ENCODE peak calls at places on chromosomes 16 and 17, in six cellular contexts. G is stomach; N is astrocyte of the spinal cord; U is GM12878; E is CD8-positive, alpha-beta T cell; Z is fibroblast of lung. B is an unnamed sample.

GRCh38 chr16:52256310-52257078 is 290.4 kb downstream of the TOX3 start:
- DNase-seq in U (no peak), G (no peak), N (no peak), Z (no peak), E (no peak), B (no peak)

GRCh38 chr17:48910370-48910769 is 2.2 kb downstream of the UBE2Z start:
- DNase-seq in U (no peak), G (no peak), Z (no peak), E (no peak), N (no peak), B (no peak)

GRCh38 chr17:12342609-12343248 is 322.1 kb downstream of the MAP2K4 start:
- DNase-seq in G (peak), N (no peak), U (no peak), E (no peak), Z (no peak), B (peak)

GRCh38 chr17:28147026-28147425 is 104.5 kb downstream of the NLK start:
- DNase-seq in Z (peak), E (no peak), N (no peak), U (no peak), G (no peak), B (no peak)

GRCh38 chr16:31071861-31072260 is 2.2 kb downstream of the ZNF668 start:
- DNase-seq in N (peak), U (no peak), G (no peak), Z (peak), E (no peak), B (peak)

GRCh38 chr17:83203073-83203471 is 123.7 kb downstream of the METRNL start:
- DNase-seq in E (no peak), N (peak), U (no peak), Z (peak), G (peak), B (no peak)

GRCh38 chr17:35056013-35056412 is 7.5 kb downstream of the RFFL start:
- DNase-seq in Z (no peak), U (no peak), E (no peak), N (no peak), G (no peak), B (no peak)

GRCh38 chr17:49361129-49361901 is 735 bp downstream of the ZNF652 start:
- DNase-seq in N (peak), E (peak), U (peak), G (peak), Z (peak), B (peak)

GRCh38 chr16:2335286-2335895 is 5.1 kb downstream of the ABCA3 start:
- DNase-seq in Z (no peak), G (no peak), E (no peak), N (no peak), U (no peak), B (no peak)

GRCh38 chr17:49598918-49599317 is 23.2 kb downstream of the NXPH3 start:
- DNase-seq in G (no peak), E (no peak), N (no peak), Z (no peak), U (no peak), B (no peak)

GRCh38 chr17:53626286-53626685 is 196.4 kb upstream of the KIF2B start:
- DNase-seq in U (no peak), Z (peak), E (no peak), G (no peak), N (peak), B (no peak)

GRCh38 chr16:23030001-23030400 is 119.3 kb downstream of the USP31 start:
- DNase-seq in G (no peak), E (no peak), Z (no peak), N (no peak), U (no peak), B (no peak)

GRCh38 chr17:49442051-49442450 is 27.4 kb upstream of the PHB1 start:
- DNase-seq in N (no peak), Z (no peak), G (no peak), U (no peak), E (no peak), B (no peak)

GRCh38 chr16:72972878-72973571 is 74.9 kb downstream of the ZFHX3 start:
- DNase-seq in N (no peak), G (no peak), Z (no peak), E (no peak), U (no peak), B (no peak)

GRCh38 chr16:87957296-87958069 is 6.2 kb downstream of the BANP start:
- DNase-seq in U (no peak), Z (no peak), G (no peak), E (no peak), N (no peak), B (no peak)

GRCh38 chr17:3722716-3723115 is 987 bp upstream of the HASPIN start:
- DNase-seq in N (no peak), G (no peak), E (no peak), U (no peak), Z (no peak), B (no peak)

GRCh38 chr17:61583242-61583641 is 7.8 kb downstream of the NACA2 start:
- DNase-seq in E (no peak), G (no peak), Z (peak), N (peak), U (no peak), B (no peak)
- TF ChIP-seq CTCF in E (peak), G (no peak), Z (peak), N (peak), U (peak), B (peak)

GRCh38 chr17:79026345-79027273 is 2.6 kb downstream of the C1QTNF1 start:
- DNase-seq in U (no peak), E (no peak), Z (peak), N (peak), G (peak), B (no peak)

GRCh38 chr17:79029327-79030009 is 5.5 kb downstream of the C1QTNF1 start:
- DNase-seq in N (no peak), U (no peak), E (no peak), Z (no peak), G (no peak), B (no peak)

GRCh38 chr17:79027274-79027924 is 3.4 kb downstream of the C1QTNF1 start:
- DNase-seq in E (no peak), U (no peak), Z (no peak), G (no peak), N (no peak), B (no peak)

GRCh38 chr17:79028496-79029326 is 4.7 kb downstream of the C1QTNF1 start:
- DNase-seq in N (no peak), Z (no peak), U (no peak), G (no peak), E (no peak), B (no peak)

GRCh38 chr17:79027925-79028491 is 4.0 kb downstream of the C1QTNF1 start:
- DNase-seq in U (no peak), E (no peak), N (no peak), G (no peak), Z (no peak), B (no peak)
- H3K4me3 ChIP-seq in U (no peak), E (no peak), N (no peak), G (no peak), Z (no peak), B (no peak)

GRCh38 chr17:62995377-62995885 is 29.4 kb downstream of the TANC2 start:
- DNase-seq in Z (peak), G (peak), E (peak), U (no peak), N (peak), B (no peak)
- TF ChIP-seq CTCF in Z (peak), G (peak), E (peak), U (peak), N (peak), B (peak)

DNA sequence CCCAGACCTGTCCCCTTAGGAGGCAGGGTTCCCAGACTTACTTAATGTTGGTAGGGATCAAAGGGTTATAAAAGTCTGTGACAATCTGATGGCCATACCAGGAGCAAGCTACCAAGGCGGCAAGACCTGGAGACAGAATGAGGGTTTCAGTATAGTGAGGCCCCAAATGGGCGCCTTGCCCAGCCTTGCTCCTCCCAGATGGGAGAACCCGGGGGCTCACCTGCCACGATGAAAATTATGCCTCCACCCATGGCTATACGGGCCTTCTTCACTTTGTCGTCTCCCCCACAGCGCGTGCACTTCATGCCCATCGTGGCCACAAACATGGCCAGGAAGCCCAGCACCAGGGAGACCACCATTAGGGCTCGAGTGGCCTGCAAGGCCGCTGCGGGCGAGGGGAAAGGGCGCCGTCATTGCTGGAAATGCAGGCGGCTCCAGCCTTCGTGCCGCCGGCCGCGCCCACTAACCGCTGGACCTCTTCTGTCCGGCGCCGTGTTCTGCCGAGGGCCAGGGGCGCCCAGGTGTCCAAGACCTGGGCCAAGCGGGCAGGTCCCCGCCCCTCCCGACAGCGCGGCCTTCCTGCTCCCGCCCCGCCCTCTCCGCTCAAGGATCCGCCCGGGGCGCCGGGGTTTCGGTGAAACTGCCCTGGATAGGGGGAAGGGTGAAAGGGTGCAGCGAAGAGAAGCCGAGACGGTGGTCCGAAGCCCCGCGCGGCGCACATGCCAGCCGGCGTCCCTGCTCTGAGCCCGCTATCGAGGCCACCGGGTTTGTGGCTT is 1.5 kb downstream of the CLDN7 start:
- DNase-seq in N (no peak), E (no peak), U (no peak), G (peak), Z (no peak), B (no peak)
- H3K4me3 ChIP-seq in N (peak), E (peak), U (peak), G (peak), Z (peak), B (peak)

GRCh38 chr16:83473926-83474660 is 333.7 kb upstream of the HSBP1 start:
- DNase-seq in U (no peak), G (no peak), Z (no peak), E (no peak), N (no peak), B (no peak)
- TF ChIP-seq CTCF in U (no peak), G (no peak), Z (no peak), E (no peak), N (no peak), B (no peak)

GRCh38 chr16:14205666-14206065 is 134.5 kb downstream of the MRTFB start:
- DNase-seq in U (no peak), N (peak), Z (no peak), E (no peak), G (no peak), B (no peak)
- H3K4me3 ChIP-seq in U (no peak), N (no peak), Z (no peak), E (no peak), G (no peak), B (no peak)